ENCODE peak calls at places on chromosome 2, in six cellular contexts. W is colonic mucosa, A is heart left ventricle, J is heart right ventricle, R is Peyer's patch, M is left lung. O is an unnamed sample. For H3K4me1 and H3K27me3, the result is how much of the 10 kb centered on the place peaks cover.

GRCh38 chr2:140526575-140526974 is 1604.2 kb downstream of the LRP1B start:
- DNase-seq in M (no peak), A (no peak), J (no peak), R (no peak), W (no peak), O (no peak)

GRCh38 chr2:189199797-189200196 is 20.2 kb upstream of the COL5A2 start:
- DNase-seq in J (no peak), A (no peak), R (no peak), W (no peak), M (no peak), O (no peak)

GRCh38 chr2:152825834-152826233 is 107.4 kb downstream of the ARL6IP6 start:
- DNase-seq in A (no peak), W (no peak), J (no peak), R (no peak), M (no peak), O (no peak)

GRCh38 chr2:218648473-218649100 is 10.8 kb downstream of the ZNF142 start:
- DNase-seq in J (peak), A (no peak), R (peak), M (no peak), W (peak), O (peak)

GRCh38 chr2:88959480-88960204 is 268.2 kb downstream of the RPIA start:
- DNase-seq in R (no peak), J (no peak), M (no peak), W (no peak), A (no peak), O (no peak)

GRCh38 chr2:35365859-35366258 is 989.7 kb upstream of the CRIM1 start:
- DNase-seq in W (no peak), J (no peak), A (no peak), M (no peak), R (no peak), O (no peak)

GRCh38 chr2:155377931-155378444 is 679.5 kb downstream of the KCNJ3 start:
- DNase-seq in W (no peak), R (no peak), M (no peak), A (no peak), J (no peak), O (no peak)

GRCh38 chr2:239149501-239149900 is 251.3 kb downstream of the HDAC4 start:
- DNase-seq in M (peak), W (no peak), J (no peak), R (peak), A (no peak), O (no peak)

GRCh38 chr2:177983183-177983788 is 89.3 kb downstream of the PDE11A start:
- DNase-seq in M (no peak), A (no peak), W (peak), J (no peak), R (no peak), O (peak)

GRCh38 chr2:48712151-48712550 is 43.4 kb downstream of the LHCGR start:
- DNase-seq in W (no peak), A (no peak), M (no peak), R (no peak), J (no peak), O (no peak)

GRCh38 chr2:99883356-99883867 is 259.0 kb downstream of the AFF3 start:
- DNase-seq in A (no peak), M (no peak), W (no peak), J (no peak), R (no peak), O (no peak)

GRCh38 chr2:174047746-174048145 is 82.6 kb upstream of the SP3 start:
- DNase-seq in M (no peak), J (no peak), R (no peak), W (no peak), A (no peak), O (no peak)

GRCh38 chr2:67165141-67165990 is 231.8 kb upstream of the ETAA1 start:
- DNase-seq in R (no peak), J (no peak), A (no peak), W (no peak), M (no peak), O (no peak)

DNA sequence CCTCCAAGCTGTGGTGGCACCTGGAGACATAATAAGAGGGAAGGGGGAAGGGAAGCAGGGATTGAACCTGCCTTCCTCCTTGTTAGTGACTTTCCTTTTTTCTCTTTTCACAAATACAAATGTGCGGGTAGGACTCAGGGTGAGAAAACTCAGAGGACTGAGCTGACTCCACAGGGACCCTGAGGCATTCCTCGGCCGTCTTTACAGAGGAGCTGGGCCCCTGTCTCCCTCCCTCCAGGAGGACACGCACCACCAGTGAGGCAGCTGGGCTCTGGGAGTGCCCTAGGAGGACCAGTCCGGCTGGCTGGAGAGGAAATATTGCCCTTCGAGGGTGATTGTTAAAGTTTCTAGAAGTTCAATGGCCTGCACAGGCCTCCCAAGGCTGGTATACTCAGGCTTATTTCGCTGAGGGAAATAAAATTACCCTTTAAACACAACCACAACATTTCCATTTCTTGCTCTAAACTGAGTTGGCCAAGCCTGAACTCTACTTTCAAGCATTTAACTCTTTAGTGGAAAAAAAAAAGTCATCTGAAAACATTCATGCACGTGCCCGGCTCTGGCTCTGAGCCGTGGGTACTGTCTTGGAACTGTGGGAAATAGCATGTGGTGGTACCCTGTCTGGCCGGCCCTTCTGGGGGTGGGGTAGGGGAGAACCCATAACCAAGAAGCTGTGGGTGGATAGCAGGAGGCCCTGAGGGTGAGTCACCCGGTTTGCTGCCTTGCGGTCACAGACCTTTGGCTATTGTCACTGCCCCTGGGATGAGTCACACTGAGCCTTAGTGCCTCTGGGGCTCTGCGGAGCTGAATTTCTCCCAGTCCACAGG is 116.0 kb downstream of the COPS8 start:
- DNase-seq in A (no peak), J (no peak), W (peak), R (no peak), M (no peak), O (no peak)
- H3K4me1 ChIP-seq in A (under half), J (under half), W (under half), R (under half), M (under half), O (under half)

GRCh38 chr2:26884486-26884885 is 36.6 kb downstream of the DPYSL5 start:
- DNase-seq in W (no peak), A (no peak), J (no peak), M (no peak), R (no peak), O (no peak)
- H3K27me3 ChIP-seq in W (under half), A (under half), J (under half), M (under half), R (under half), O (under half)

DNA sequence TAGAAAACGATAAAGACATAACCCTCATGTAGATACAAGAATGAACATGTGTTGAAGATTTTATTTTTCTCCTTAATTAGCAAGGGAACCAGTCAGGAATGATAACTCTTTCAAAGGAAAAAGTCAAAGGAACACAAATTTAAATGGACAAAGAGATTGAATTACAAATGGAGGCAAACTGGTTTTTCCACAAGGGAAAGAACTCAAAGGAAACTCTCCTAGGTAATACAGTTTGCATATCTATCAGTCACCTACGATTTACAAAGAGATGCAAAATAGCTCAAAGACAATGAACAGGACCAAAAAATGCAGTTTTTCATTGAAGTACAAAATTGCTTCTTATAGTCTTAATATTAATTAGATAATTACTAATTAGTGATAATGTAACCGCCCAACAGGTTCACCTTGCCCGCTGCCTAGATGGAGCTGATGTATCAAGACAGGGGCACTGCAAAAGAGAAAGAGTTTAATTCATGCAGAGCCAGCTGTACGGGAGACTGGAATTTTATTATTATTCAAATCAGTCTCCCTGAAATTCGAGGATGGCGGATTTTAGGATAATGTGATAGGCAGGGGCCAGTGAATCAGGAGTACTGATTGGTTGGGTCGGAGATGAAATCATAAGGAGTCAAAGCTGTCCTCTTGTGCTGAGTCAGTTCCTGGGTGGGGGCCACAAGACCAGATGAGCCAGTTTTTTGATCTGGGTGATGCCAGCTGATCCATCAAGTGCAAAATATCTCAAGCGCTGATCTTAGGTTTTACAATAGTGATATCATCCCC is 151.0 kb downstream of the TMEM17 start:
- DNase-seq in M (no peak), J (no peak), W (no peak), R (no peak), A (no peak), O (no peak)
- H3K27ac ChIP-seq in M (no peak), J (no peak), W (no peak), R (no peak), A (no peak), O (no peak)

GRCh38 chr2:137190411-137191190 is 425.3 kb downstream of the THSD7B start:
- DNase-seq in A (peak), M (no peak), J (peak), W (no peak), R (no peak), O (no peak)
- H3K4me1 ChIP-seq in A (under half), M (under half), J (under half), W (under half), R (under half), O (under half)

GRCh38 chr2:46862430-46862829 is 53.2 kb downstream of the MCFD2 start:
- DNase-seq in A (no peak), J (no peak), M (no peak), R (no peak), W (no peak), O (no peak)

GRCh38 chr2:46861916-46862315 is 53.7 kb downstream of the MCFD2 start:
- DNase-seq in W (no peak), A (no peak), R (no peak), J (no peak), M (no peak), O (no peak)

GRCh38 chr2:46866770-46867246 is 48.8 kb downstream of the MCFD2 start:
- DNase-seq in W (peak), A (peak), M (peak), R (peak), J (peak), O (peak)

GRCh38 chr2:46865181-46865970 is 50.2 kb downstream of the MCFD2 start:
- DNase-seq in R (no peak), A (no peak), J (no peak), W (peak), M (no peak), O (no peak)

GRCh38 chr2:46863895-46864294 is 51.7 kb downstream of the MCFD2 start:
- DNase-seq in A (no peak), J (no peak), R (no peak), M (no peak), W (no peak), O (no peak)
- H3K27me3 ChIP-seq in A (under half), J (under half), R (under half), M (under half), W (under half), O (under half)

GRCh38 chr2:149360106-149360505 is 29.7 kb downstream of the LYPD6 start:
- DNase-seq in W (no peak), J (no peak), A (no peak), R (no peak), M (no peak), O (no peak)
- H3K27ac ChIP-seq in W (no peak), J (no peak), A (no peak), R (no peak), M (no peak), O (no peak)

GRCh38 chr2:234957533-234958135 is 5.8 kb downstream of the SH3BP4 start:
- DNase-seq in M (no peak), J (no peak), W (no peak), A (no peak), R (no peak), O (no peak)
- H3K4me1 ChIP-seq in M (under half), J (under half), W (under half), A (under half), R (under half), O (under half)

GRCh38 chr2:55932843-55933242 is 9.3 kb upstream of the EFEMP1 start:
- DNase-seq in A (no peak), R (no peak), J (no peak), W (no peak), M (no peak), O (no peak)
- H3K27me3 ChIP-seq in A (under half), R (under half), J (under half), W (under half), M (under half), O (under half)